ENCODE peak calls at places on chromosomes 3 and 15, in four cellular contexts. X is Caco-2, R is body of pancreas, J is kidney. N is an unnamed sample.

GRCh38 chr15:50880651-50881114 is 27.8 kb upstream of the AP4E1 start:
- DNase-seq in X (no peak), R (no peak), J (no peak), N (no peak)

GRCh38 chr15:38846351-38846750 is 281.7 kb upstream of the RASGRP1 start:
- DNase-seq in X (no peak), R (no peak), J (no peak), N (no peak)

GRCh38 chr3:58528629-58529028 is 8.4 kb downstream of the ACOX2 start:
- DNase-seq in X (no peak), R (peak), J (peak), N (no peak)

GRCh38 chr3:13822042-13822441 is 57.8 kb downstream of the WNT7A start:
- DNase-seq in X (no peak), R (no peak), J (no peak), N (no peak)

GRCh38 chr3:112004664-112005063 is 5.9 kb downstream of the TAGLN3 start:
- DNase-seq in X (peak), R (no peak), J (no peak), N (no peak)

GRCh38 chr3:66572938-66573710 is 72.3 kb upstream of the LRIG1 start:
- DNase-seq in X (peak), R (peak), J (no peak), N (no peak)

GRCh38 chr15:68818088-68818670 is 2.5 kb downstream of the ANP32A start:
- DNase-seq in X (peak), R (peak), J (peak), N (peak)

GRCh38 chr3:82685761-82686160 is 924.3 kb upstream of the GBE1 start:
- DNase-seq in X (no peak), R (no peak), J (no peak), N (no peak)

GRCh38 chr15:65089206-65089824 is 12.8 kb downstream of the KBTBD13 start:
- DNase-seq in X (peak), R (no peak), J (peak), N (no peak)

GRCh38 chr3:195583831-195584542 is at the start of gene APOD:
- DNase-seq in X (peak), R (peak), J (no peak), N (no peak)

GRCh38 chr3:195881276-195881988 is 26.9 kb downstream of the TNK2 start:
- DNase-seq in X (no peak), R (no peak), J (no peak), N (no peak)

GRCh38 chr15:45180201-45180600 is 7.6 kb downstream of the SHF start:
- DNase-seq in X (no peak), R (no peak), J (no peak), N (no peak)

GRCh38 chr15:29270169-29270955 is 740 bp upstream of the NSMCE3 start:
- DNase-seq in X (no peak), R (no peak), J (no peak), N (peak)

GRCh38 chr15:99138491-99138982 is 33.7 kb downstream of the SYNM start:
- DNase-seq in X (no peak), R (no peak), J (no peak), N (no peak)

GRCh38 chr15:101296418-101297405 is 1.7 kb upstream of the SNRPA1 start:
- DNase-seq in X (no peak), R (no peak), J (no peak), N (no peak)

GRCh38 chr3:197022405-197023231 is 7.0 kb downstream of the MELTF start:
- DNase-seq in X (no peak), R (no peak), J (no peak), N (no peak)

GRCh38 chr3:38127611-38128302 is 9.2 kb downstream of the ACAA1 start:
- DNase-seq in X (no peak), R (no peak), J (no peak), N (no peak)

GRCh38 chr3:31041161-31041978 is 146.9 kb upstream of the GADL1 start:
- DNase-seq in X (peak), R (no peak), J (no peak), N (no peak)

GRCh38 chr3:146498002-146498736 is 28.8 kb upstream of the PLSCR2 start:
- DNase-seq in X (no peak), R (no peak), J (no peak), N (peak)

GRCh38 chr3:4750306-4751056 is 228.8 kb upstream of the BHLHE40 start:
- DNase-seq in X (no peak), R (no peak), J (no peak), N (no peak)

GRCh38 chr3:33385423-33385822 is 54.8 kb downstream of the UBP1 start:
- DNase-seq in X (no peak), R (no peak), J (no peak), N (no peak)

GRCh38 chr3:9253327-9253726 is 3.9 kb upstream of the SRGAP3 start:
- DNase-seq in X (no peak), R (no peak), J (no peak), N (no peak)

GRCh38 chr15:84947947-84948830 is 33.5 kb upstream of the PDE8A start:
- DNase-seq in X (no peak), R (peak), J (no peak), N (no peak)

GRCh38 chr3:69888946-69889315 is 110.6 kb upstream of the SAMMSON start:
- DNase-seq in X (no peak), R (no peak), J (no peak), N (no peak)

GRCh38 chr15:59247364-59247763 is 40.7 kb downstream of the LDHAL6B start:
- DNase-seq in X (peak), R (peak), J (no peak), N (peak)

GRCh38 chr3:115165266-115165665 is 18.2 kb upstream of the ZBTB20 start:
- DNase-seq in X (no peak), R (no peak), J (no peak), N (peak)

GRCh38 chr3:7433073-7433472 is 572.2 kb downstream of the GRM7 start:
- DNase-seq in X (no peak), R (peak), J (no peak), N (no peak)

GRCh38 chr3:24688446-24689148 is 193.9 kb upstream of the THRB start:
- DNase-seq in X (no peak), R (no peak), J (no peak), N (no peak)

GRCh38 chr15:68223171-68223570 is 6.4 kb downstream of the CLN6 start:
- DNase-seq in X (no peak), R (no peak), J (peak), N (peak)

GRCh38 chr15:59691194-59691805 is 2.2 kb upstream of the BNIP2 start:
- DNase-seq in X (peak), R (peak), J (no peak), N (peak)

GRCh38 chr3:46883252-46884185 is 6.0 kb downstream of the PTH1R start:
- DNase-seq in X (no peak), R (peak), J (no peak), N (no peak)

GRCh38 chr3:86047329-86047625 is 943.7 kb downstream of the VGLL3 start:
- DNase-seq in X (no peak), R (no peak), J (no peak), N (no peak)

GRCh38 chr3:44100298-44100695 is 141.4 kb upstream of the TOPAZ1 start:
- DNase-seq in X (peak), R (no peak), J (no peak), N (no peak)

GRCh38 chr15:75063889-75064288 is 40.5 kb downstream of the PPCDC start:
- DNase-seq in X (no peak), R (no peak), J (no peak), N (no peak)

GRCh38 chr3:28467414-28467813 is 118.8 kb upstream of the AZI2 start:
- DNase-seq in X (no peak), R (no peak), J (no peak), N (no peak)

GRCh38 chr3:16369247-16369646 is 104.2 kb downstream of the OXNAD1 start:
- DNase-seq in X (no peak), R (no peak), J (no peak), N (no peak)
- H3K4me3 ChIP-seq in X (no peak), R (no peak), J (no peak), N (no peak)

DNA sequence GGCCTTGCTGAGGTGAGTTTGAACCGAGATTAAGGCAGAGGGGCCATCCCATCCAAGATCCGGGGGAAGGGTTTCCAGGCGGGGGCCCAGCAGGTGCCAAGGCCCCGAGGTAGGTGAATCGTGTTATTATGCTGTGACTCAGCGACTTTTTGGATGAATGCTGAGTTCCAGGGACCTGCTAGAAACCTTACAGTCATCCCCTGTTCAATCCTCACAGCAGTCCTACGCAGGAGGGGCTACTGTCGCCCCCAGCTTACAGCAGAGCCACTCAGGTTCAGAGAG is 40.9 kb downstream of the DNAJB8 start:
- DNase-seq in X (no peak), R (no peak), J (no peak), N (no peak)
- H3K4me3 ChIP-seq in X (no peak), R (no peak), J (no peak), N (no peak)

DNA sequence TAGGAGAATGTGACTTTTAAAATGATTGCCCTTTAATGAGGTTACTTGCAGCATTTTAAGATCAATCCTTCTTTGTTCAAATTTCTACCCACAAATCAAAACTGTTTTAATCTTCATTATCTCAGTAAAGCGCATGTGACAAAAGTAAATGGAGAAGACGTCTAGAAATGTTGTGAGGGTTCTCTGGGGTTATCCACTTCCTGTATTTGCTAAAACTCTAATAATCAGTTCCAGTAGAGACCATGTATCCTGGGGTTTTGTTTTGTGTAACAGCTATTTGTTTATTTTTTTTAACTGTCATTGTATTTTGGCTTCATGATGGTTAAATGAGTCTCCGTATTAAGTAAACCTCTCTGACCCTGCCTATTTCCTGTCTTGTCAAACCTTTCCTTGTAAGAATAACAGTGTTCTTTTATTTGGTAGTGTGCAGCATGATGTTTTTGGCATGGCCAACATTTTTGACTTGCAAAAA is 27.5 kb downstream of the DUT start:
- DNase-seq in X (no peak), R (no peak), J (no peak), N (no peak)
- H3K4me3 ChIP-seq in X (no peak), R (no peak), J (no peak), N (no peak)

GRCh38 chr3:157248590-157249425 is 88.9 kb upstream of the CCNL1 start:
- DNase-seq in X (no peak), R (peak), J (no peak), N (no peak)

GRCh38 chr3:157242836-157243235 is 82.9 kb upstream of the CCNL1 start:
- DNase-seq in X (no peak), R (no peak), J (no peak), N (no peak)

GRCh38 chr3:157251685-157252084 is 91.7 kb upstream of the CCNL1 start:
- DNase-seq in X (no peak), R (no peak), J (no peak), N (no peak)

DNA sequence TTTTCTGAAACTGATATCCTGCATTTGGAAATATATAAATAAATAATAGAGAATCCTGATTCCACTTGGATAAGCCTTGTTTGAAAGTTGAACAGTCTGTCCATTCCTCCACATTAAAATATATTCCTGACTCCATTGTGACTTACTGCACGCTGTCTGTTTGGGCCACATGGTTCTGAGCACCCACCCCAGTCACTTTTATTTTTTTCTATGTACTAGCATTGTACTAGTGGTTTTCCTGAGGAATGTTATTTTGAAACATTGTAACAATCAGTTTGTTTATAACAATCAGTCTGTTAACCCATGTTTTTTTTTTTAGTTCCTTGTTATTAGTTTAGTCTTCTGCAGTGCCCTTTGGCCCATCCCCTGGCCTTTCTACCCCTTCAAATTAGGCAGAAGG is 87.4 kb upstream of the CCNL1 start:
- DNase-seq in X (no peak), R (no peak), J (no peak), N (no peak)
- H3K4me3 ChIP-seq in X (no peak), R (no peak), J (no peak), N (no peak)

GRCh38 chr3:71131385-71131871 is 452.1 kb downstream of the FOXP1 start:
- DNase-seq in X (peak), R (no peak), J (no peak), N (no peak)
- H3K4me3 ChIP-seq in X (no peak), R (no peak), J (no peak), N (peak)

DNA sequence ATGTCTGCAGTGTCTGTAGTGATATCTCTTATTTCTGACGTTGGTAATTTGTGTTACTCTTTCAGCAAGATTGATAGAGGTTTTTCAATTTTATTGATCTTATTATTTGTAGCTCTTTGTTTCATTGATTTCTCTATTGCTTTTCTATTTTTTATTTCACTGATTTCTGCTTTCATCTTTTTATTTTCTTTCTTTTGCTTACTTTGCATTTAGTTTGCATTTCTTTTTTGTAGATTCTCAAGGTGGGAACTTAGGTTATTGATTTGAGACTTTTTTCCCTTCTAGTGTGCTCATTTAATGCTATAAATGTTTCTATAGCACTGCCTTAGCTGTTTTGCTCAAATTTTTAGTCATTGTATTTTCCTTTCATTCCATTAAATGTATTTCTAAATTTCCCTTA is 49.5 kb upstream of the GABRG3 start:
- DNase-seq in X (no peak), R (no peak), J (no peak), N (no peak)
- H3K4me3 ChIP-seq in X (no peak), R (no peak), J (no peak), N (no peak)

GRCh38 chr15:41511331-41512077 is 2.1 kb downstream of the LTK start:
- DNase-seq in X (peak), R (peak), J (no peak), N (no peak)
- H3K4me3 ChIP-seq in X (peak), R (no peak), J (no peak), N (peak)

GRCh38 chr3:137972401-137972800 is 37.6 kb upstream of the CLDN18 start:
- DNase-seq in X (no peak), R (no peak), J (no peak), N (no peak)

GRCh38 chr3:137970914-137971831 is 38.8 kb upstream of the CLDN18 start:
- DNase-seq in X (peak), R (peak), J (peak), N (peak)
- H3K4me3 ChIP-seq in X (no peak), R (no peak), J (no peak), N (no peak)

GRCh38 chr3:190117995-190118394 is 2.7 kb downstream of the P3H2 start:
- DNase-seq in X (peak), R (no peak), J (no peak), N (no peak)
- H3K4me3 ChIP-seq in X (peak), R (no peak), J (peak), N (no peak)

DNA sequence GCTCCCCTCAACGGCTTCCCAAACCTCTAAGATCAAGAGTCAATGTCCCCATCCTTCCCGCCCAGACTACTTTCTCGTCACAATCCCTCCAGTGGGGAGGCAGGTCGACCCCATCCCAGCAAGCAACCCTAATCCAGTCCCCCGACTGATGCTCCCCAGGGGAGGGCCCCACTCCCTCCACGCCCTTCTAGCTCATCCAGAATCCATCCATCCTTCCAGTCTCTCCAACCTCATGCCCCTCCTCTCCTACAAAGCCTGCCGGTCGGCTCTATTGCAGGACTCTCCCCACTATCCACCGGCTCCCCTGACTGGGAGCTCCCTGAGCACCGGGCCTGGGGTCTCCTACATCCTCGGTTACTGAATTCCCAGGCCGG is 1.3 kb downstream of the ADAMTS7 start:
- DNase-seq in X (no peak), R (no peak), J (no peak), N (no peak)
- H3K4me3 ChIP-seq in X (peak), R (no peak), J (peak), N (no peak)

N was measured in naive thymus-derived CD4-positive, alpha-beta T cell.